ENCODE peak calls at places on chromosomes 12 and 14, in eight cellular contexts. R, Y, V, J, D, S, X and L are unnamed samples.
A peak's percentile ranks its signal among the peaks of the same experiment; 100 is the strongest.

GRCh38 chr14:99513946-99514551 is 32.8 kb downstream of the CCNK start:
- DNase-seq in R (no peak), Y (peak; percentile 21), V (no peak), J (peak; percentile 36), D (no peak), S (no peak), X (peak; percentile 44), L (no peak)

GRCh38 chr12:116319316-116319715 is 41.8 kb upstream of the MED13L start:
- DNase-seq in R (no peak), Y (no peak), V (no peak), J (no peak), D (no peak), S (no peak), X (no peak), L (no peak)

GRCh38 chr14:101400815-101401214 is 160.5 kb upstream of the DIO3 start:
- DNase-seq in R (peak; percentile 7), Y (no peak), V (no peak), J (no peak), D (no peak), S (no peak), X (no peak), L (no peak)

GRCh38 chr14:61645247-61645646 is 50.1 kb upstream of the HIF1A start:
- DNase-seq in R (no peak), Y (no peak), V (no peak), J (no peak), D (no peak), S (no peak), X (no peak), L (no peak)

GRCh38 chr14:61524211-61524806 is 171.0 kb upstream of the HIF1A start:
- DNase-seq in R (peak; percentile 70), Y (no peak), V (no peak), J (no peak), D (no peak), S (peak; percentile 79), X (no peak), L (no peak)

GRCh38 chr14:73753043-73753886 is 39.1 kb upstream of the PNMA1 start:
- DNase-seq in R (no peak), Y (peak; percentile 76), V (no peak), J (no peak), D (peak; percentile 31), S (peak; percentile 62), X (no peak), L (no peak)

GRCh38 chr12:24754690-24755638 is 193.9 kb downstream of the BCAT1 start:
- DNase-seq in R (peak; percentile 86), Y (no peak), V (no peak), J (no peak), D (no peak), S (no peak), X (no peak), L (peak; percentile 43)

GRCh38 chr14:102675396-102675795 is 82.9 kb downstream of the RCOR1 start:
- DNase-seq in R (no peak), Y (no peak), V (no peak), J (no peak), D (no peak), S (no peak), X (no peak), L (no peak)

GRCh38 chr12:55684761-55685370 is 22.8 kb downstream of the ITGA7 start:
- DNase-seq in R (no peak), Y (no peak), V (no peak), J (no peak), D (no peak), S (no peak), X (no peak), L (no peak)

GRCh38 chr14:39085933-39086332 is 17.1 kb downstream of the SEC23A start:
- DNase-seq in R (no peak), Y (no peak), V (no peak), J (no peak), D (no peak), S (no peak), X (no peak), L (no peak)

GRCh38 chr12:110743571-110744093 is 941 bp upstream of the PPP1CC start:
- DNase-seq in R (no peak), Y (no peak), V (peak; percentile 38), J (peak; percentile 49), D (peak; percentile 44), S (peak; percentile 41), X (peak; percentile 74), L (no peak)

GRCh38 chr14:76007852-76008251 is 22.3 kb downstream of the IFT43 start:
- DNase-seq in R (no peak), Y (no peak), V (no peak), J (no peak), D (no peak), S (no peak), X (no peak), L (no peak)

GRCh38 chr12:13165578-13166120 is 30.9 kb upstream of the EMP1 start:
- DNase-seq in R (peak; percentile 63), Y (peak; percentile 74), V (no peak), J (peak; percentile 80), D (peak; percentile 51), S (peak; percentile 71), X (peak; percentile 78), L (no peak)

GRCh38 chr14:58243790-58244555 is 670 bp upstream of the PSMA3 start:
- DNase-seq in R (no peak), Y (no peak), V (peak; percentile 12), J (no peak), D (no peak), S (peak; percentile 29), X (no peak), L (no peak)

GRCh38 chr12:3116106-3116898 is 39.1 kb downstream of the TSPAN9 start:
- DNase-seq in R (no peak), Y (no peak), V (peak; percentile 40), J (no peak), D (no peak), S (no peak), X (no peak), L (no peak)

GRCh38 chr12:108307006-108307405 is 32.1 kb downstream of the CMKLR1 start:
- DNase-seq in R (peak; percentile 53), Y (no peak), V (no peak), J (no peak), D (no peak), S (no peak), X (no peak), L (no peak)

GRCh38 chr12:4441355-4442330 is 4.0 kb downstream of the FGF6 start:
- DNase-seq in R (peak; percentile 46), Y (no peak), V (peak; percentile 62), J (no peak), D (no peak), S (no peak), X (no peak), L (no peak)

GRCh38 chr12:53052419-53053222 is 2.8 kb downstream of the TNS2 start:
- DNase-seq in R (peak; percentile 67), Y (peak; percentile 92), V (no peak), J (no peak), D (peak; percentile 89), S (peak; percentile 93), X (peak; percentile 93), L (no peak)
- H3K4me3 ChIP-seq in R (no peak overlapping the region), Y (peak overlapping the region; percentile 62), V (no peak overlapping the region), J (no peak overlapping the region), D (no peak overlapping the region), S (no peak overlapping the region), X (peak overlapping the region; percentile 72), L (peak overlapping the region; percentile 79)

GRCh38 chr12:40970320-40970907 is 217.7 kb upstream of the PDZRN4 start:
- DNase-seq in R (no peak), Y (no peak), V (peak; percentile 26), J (no peak), D (no peak), S (no peak), X (no peak), L (no peak)
- TF ChIP-seq CTCF in R (no peak), Y (no peak), V (peak; percentile 51), J (no peak), D (no peak), S (no peak), X (no peak), L (no peak)

GRCh38 chr14:53462931-53463778 is 310.0 kb upstream of the DDHD1 start:
- DNase-seq in R (no peak), Y (no peak), V (no peak), J (no peak), D (no peak), S (no peak), X (no peak), L (no peak)

GRCh38 chr14:53458368-53458814 is 305.3 kb upstream of the DDHD1 start:
- DNase-seq in R (no peak), Y (no peak), V (peak; percentile 4), J (no peak), D (no peak), S (no peak), X (no peak), L (peak; percentile 32)

GRCh38 chr14:53461823-53462222 is 308.7 kb upstream of the DDHD1 start:
- DNase-seq in R (no peak), Y (no peak), V (no peak), J (no peak), D (no peak), S (no peak), X (no peak), L (no peak)

GRCh38 chr14:53460544-53460943 is 307.4 kb upstream of the DDHD1 start:
- DNase-seq in R (no peak), Y (no peak), V (no peak), J (no peak), D (no peak), S (no peak), X (no peak), L (no peak)
- H3K27me3 ChIP-seq in R (no peaks in the 10 kb centered on the region), Y (no peaks in the 10 kb centered on the region), V (no peaks in the 10 kb centered on the region), J (no peaks in the 10 kb centered on the region), D (no peaks in the 10 kb centered on the region), S (no peaks in the 10 kb centered on the region), X (no peaks in the 10 kb centered on the region), L (no peaks in the 10 kb centered on the region)

GRCh38 chr12:57019983-57020719 is 3.8 kb upstream of the TAC3 start:
- DNase-seq in R (no peak), Y (no peak), V (no peak), J (no peak), D (no peak), S (no peak), X (no peak), L (no peak)

GRCh38 chr12:57011438-57012424 is 4.6 kb downstream of the TAC3 start:
- DNase-seq in R (no peak), Y (no peak), V (no peak), J (no peak), D (no peak), S (no peak), X (no peak), L (no peak)

GRCh38 chr12:57018906-57019305 is 2.6 kb upstream of the TAC3 start:
- DNase-seq in R (no peak), Y (no peak), V (no peak), J (no peak), D (no peak), S (no peak), X (no peak), L (no peak)

GRCh38 chr12:57012600-57013465 is 3.5 kb downstream of the TAC3 start:
- DNase-seq in R (no peak), Y (no peak), V (peak; percentile 29), J (no peak), D (no peak), S (no peak), X (no peak), L (no peak)

DNA sequence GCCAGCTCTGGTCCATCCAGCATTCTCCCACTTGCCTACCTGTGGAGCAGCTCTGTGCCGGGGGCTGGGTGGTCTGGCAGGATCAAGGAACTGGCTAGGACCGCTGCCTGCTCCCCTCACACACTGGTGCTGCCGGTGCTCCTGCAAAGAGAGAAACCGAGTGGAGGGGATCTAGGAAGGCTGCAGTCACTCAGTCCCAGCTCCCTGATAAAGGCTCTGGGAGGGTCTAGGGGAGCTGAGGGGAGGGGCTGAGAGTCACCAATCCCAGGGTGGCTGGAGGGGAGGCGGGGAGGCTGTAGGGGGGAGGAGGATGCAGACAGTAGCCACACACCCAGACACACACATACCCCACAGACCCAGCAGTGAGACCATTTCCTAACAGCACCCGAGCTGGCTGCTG is at the start of gene TAC3:
- DNase-seq in R (no peak), Y (no peak), V (peak; percentile 67), J (no peak), D (no peak), S (no peak), X (no peak), L (no peak)
- H3K4me3 ChIP-seq in R (no peak within 1 kb of the TSS), Y (no peak within 1 kb of the TSS), V (peak within 1 kb of the TSS; percentile 26), J (no peak within 1 kb of the TSS), D (no peak within 1 kb of the TSS), S (no peak within 1 kb of the TSS), X (no peak within 1 kb of the TSS), L (no peak within 1 kb of the TSS)